ENCODE peak calls at places on chromosome 12, in six cellular contexts. One of them, this sample, is unnamed.
A peak's percentile ranks its signal among the peaks of the same experiment; 100 is the strongest.

GRCh38 chr12:96401061-96401871 is 1.0 kb upstream of the CDK17 start:
- DNase-seq in adipocyte: peak; percentile 91
- DNase-seq in AG10803: peak; percentile 84
- DNase-seq in fibroblast of pulmonary artery: peak; percentile 92
- DNase-seq in stromal cell of bone marrow: peak; percentile 57
- DNase-seq in GM13976: peak; percentile 65
- DNase-seq in this sample: peak; percentile 77

GRCh38 chr12:75389061-75389460 is 1.8 kb upstream of the GLIPR1L2 start:
- DNase-seq in GM13976: no peak
- DNase-seq in fibroblast of pulmonary artery: peak; percentile 23
- DNase-seq in AG10803: peak; percentile 51
- DNase-seq in adipocyte: peak; percentile 85
- DNase-seq in stromal cell of bone marrow: no peak
- DNase-seq in this sample: no peak

GRCh38 chr12:119180380-119181040 is 1.8 kb downstream of the HSPB8 start:
- DNase-seq in AG10803: peak; percentile 74
- DNase-seq in adipocyte: no peak
- DNase-seq in GM13976: no peak
- DNase-seq in fibroblast of pulmonary artery: peak; percentile 67
- DNase-seq in stromal cell of bone marrow: peak; percentile 38
- DNase-seq in this sample: no peak

GRCh38 chr12:96108321-96108720 is 72.9 kb upstream of the LTA4H start:
- DNase-seq in GM13976: peak; percentile 37
- DNase-seq in fibroblast of pulmonary artery: no peak
- DNase-seq in AG10803: no peak
- DNase-seq in stromal cell of bone marrow: no peak
- DNase-seq in adipocyte: no peak
- DNase-seq in this sample: no peak

GRCh38 chr12:51887476-51888315 is at the start of gene ANKRD33:
- DNase-seq in adipocyte: no peak
- DNase-seq in GM13976: no peak
- DNase-seq in fibroblast of pulmonary artery: no peak
- DNase-seq in stromal cell of bone marrow: no peak
- DNase-seq in AG10803: no peak
- DNase-seq in this sample: no peak

GRCh38 chr12:100593490-100593889 is 20.0 kb downstream of the GAS2L3 start:
- DNase-seq in fibroblast of pulmonary artery: peak; percentile 40
- DNase-seq in AG10803: peak; percentile 37
- DNase-seq in adipocyte: peak; percentile 38
- DNase-seq in GM13976: no peak
- DNase-seq in stromal cell of bone marrow: no peak
- DNase-seq in this sample: no peak

GRCh38 chr12:57815177-57816000 is 3.1 kb downstream of the AVIL start:
- DNase-seq in GM13976: no peak
- DNase-seq in stromal cell of bone marrow: no peak
- DNase-seq in AG10803: no peak
- DNase-seq in fibroblast of pulmonary artery: no peak
- DNase-seq in adipocyte: no peak
- DNase-seq in this sample: no peak

GRCh38 chr12:99771659-99772058 is 124.1 kb downstream of the GARIN6 start:
- DNase-seq in adipocyte: no peak
- DNase-seq in stromal cell of bone marrow: no peak
- DNase-seq in AG10803: no peak
- DNase-seq in GM13976: no peak
- DNase-seq in fibroblast of pulmonary artery: no peak
- DNase-seq in this sample: no peak

GRCh38 chr12:108381793-108382436 is 42.8 kb upstream of the CMKLR1 start:
- DNase-seq in GM13976: no peak
- DNase-seq in stromal cell of bone marrow: no peak
- DNase-seq in adipocyte: peak; percentile 65
- DNase-seq in AG10803: no peak
- DNase-seq in fibroblast of pulmonary artery: peak; percentile 17
- DNase-seq in this sample: no peak